ENCODE peak calls at places on chromosome 11, in four cellular contexts. One of them, this sample, is unnamed.

GRCh38 chr11:116865696-116866095 is 28.3 kb upstream of the APOA1 start:
- DNase-seq in HepG2: no peak
- DNase-seq in GM12878: no peak
- DNase-seq in K562: no peak
- DNase-seq in this sample: no peak

GRCh38 chr11:69009441-69010211 is 3.4 kb downstream of the MRGPRF start:
- DNase-seq in HepG2: no peak
- DNase-seq in GM12878: no peak
- DNase-seq in K562: no peak
- DNase-seq in this sample: no peak

GRCh38 chr11:32312865-32313403 is 122.4 kb downstream of the WT1 start:
- DNase-seq in HepG2: peak; percentile 45
- DNase-seq in GM12878: no peak
- DNase-seq in K562: peak; percentile 60
- DNase-seq in this sample: peak; percentile 69

GRCh38 chr11:68258363-68258765 is 13.4 kb downstream of the C11orf24 start:
- DNase-seq in HepG2: no peak
- DNase-seq in GM12878: no peak
- DNase-seq in K562: no peak
- DNase-seq in this sample: no peak

GRCh38 chr11:113528982-113529381 is 53.8 kb upstream of the DRD2 start:
- DNase-seq in HepG2: no peak
- DNase-seq in GM12878: no peak
- DNase-seq in K562: no peak
- DNase-seq in this sample: no peak

GRCh38 chr11:44611687-44612437 is 46.4 kb downstream of the CD82 start:
- DNase-seq in HepG2: no peak
- DNase-seq in GM12878: peak; percentile 86
- DNase-seq in K562: no peak
- DNase-seq in this sample: no peak

GRCh38 chr11:12981879-12982531 is 27.1 kb upstream of the RASSF10 start:
- DNase-seq in HepG2: peak; percentile 3
- DNase-seq in GM12878: no peak
- DNase-seq in K562: no peak
- DNase-seq in this sample: no peak

GRCh38 chr11:73269353-73270088 is 2.6 kb upstream of the P2RY6 start:
- DNase-seq in HepG2: no peak
- DNase-seq in GM12878: no peak
- DNase-seq in K562: no peak
- DNase-seq in this sample: no peak

GRCh38 chr11:79047356-79047755 is 393.5 kb downstream of the TENM4 start:
- DNase-seq in HepG2: no peak
- DNase-seq in GM12878: no peak
- DNase-seq in K562: no peak
- DNase-seq in this sample: no peak

GRCh38 chr11:798093-798713 is at the start of gene SLC25A22:
- DNase-seq in HepG2: peak; percentile 49
- DNase-seq in GM12878: no peak
- DNase-seq in K562: peak; percentile 92
- DNase-seq in this sample: peak; percentile 91

GRCh38 chr11:134785660-134786284 is 373.7 kb upstream of the B3GAT1 start:
- DNase-seq in HepG2: no peak
- DNase-seq in GM12878: no peak
- DNase-seq in K562: no peak
- DNase-seq in this sample: no peak

GRCh38 chr11:8959546-8960166 is 4.6 kb downstream of the TMEM9B start:
- DNase-seq in HepG2: peak; percentile 71
- DNase-seq in GM12878: peak; percentile 65
- DNase-seq in K562: peak; percentile 74
- DNase-seq in this sample: peak; percentile 63

GRCh38 chr11:68461284-68461861 is 821 bp downstream of the PPP6R3 start:
- DNase-seq in HepG2: no peak
- DNase-seq in GM12878: no peak
- DNase-seq in K562: peak; percentile 59
- DNase-seq in this sample: peak; percentile 27

GRCh38 chr11:28598531-28598930 is 490.3 kb downstream of the METTL15 start:
- DNase-seq in HepG2: no peak
- DNase-seq in GM12878: no peak
- DNase-seq in K562: no peak
- DNase-seq in this sample: no peak

GRCh38 chr11:27520226-27520625 is 13.7 kb upstream of the LIN7C start:
- DNase-seq in HepG2: no peak
- DNase-seq in GM12878: no peak
- DNase-seq in K562: no peak
- DNase-seq in this sample: no peak

GRCh38 chr11:5631969-5632635 is 7.3 kb downstream of the TRIM34 start:
- DNase-seq in HepG2: no peak
- DNase-seq in GM12878: peak; percentile 85
- DNase-seq in K562: no peak
- DNase-seq in this sample: no peak
- TF ChIP-seq FOXK2 in HepG2: no peak
- TF ChIP-seq FOXK2 in GM12878: no peak
- TF ChIP-seq FOXK2 in K562: no peak
- TF ChIP-seq FOXK2 in this sample: no peak

GRCh38 chr11:127789887-127790286 is 789.3 kb upstream of the KIRREL3 start:
- DNase-seq in HepG2: no peak
- DNase-seq in GM12878: no peak
- DNase-seq in K562: no peak
- DNase-seq in this sample: peak; percentile 13
- TF ChIP-seq FOXM1 in HepG2: no peak
- TF ChIP-seq FOXM1 in GM12878: no peak
- TF ChIP-seq FOXM1 in K562: no peak
- TF ChIP-seq FOXM1 in this sample: no peak

DNA sequence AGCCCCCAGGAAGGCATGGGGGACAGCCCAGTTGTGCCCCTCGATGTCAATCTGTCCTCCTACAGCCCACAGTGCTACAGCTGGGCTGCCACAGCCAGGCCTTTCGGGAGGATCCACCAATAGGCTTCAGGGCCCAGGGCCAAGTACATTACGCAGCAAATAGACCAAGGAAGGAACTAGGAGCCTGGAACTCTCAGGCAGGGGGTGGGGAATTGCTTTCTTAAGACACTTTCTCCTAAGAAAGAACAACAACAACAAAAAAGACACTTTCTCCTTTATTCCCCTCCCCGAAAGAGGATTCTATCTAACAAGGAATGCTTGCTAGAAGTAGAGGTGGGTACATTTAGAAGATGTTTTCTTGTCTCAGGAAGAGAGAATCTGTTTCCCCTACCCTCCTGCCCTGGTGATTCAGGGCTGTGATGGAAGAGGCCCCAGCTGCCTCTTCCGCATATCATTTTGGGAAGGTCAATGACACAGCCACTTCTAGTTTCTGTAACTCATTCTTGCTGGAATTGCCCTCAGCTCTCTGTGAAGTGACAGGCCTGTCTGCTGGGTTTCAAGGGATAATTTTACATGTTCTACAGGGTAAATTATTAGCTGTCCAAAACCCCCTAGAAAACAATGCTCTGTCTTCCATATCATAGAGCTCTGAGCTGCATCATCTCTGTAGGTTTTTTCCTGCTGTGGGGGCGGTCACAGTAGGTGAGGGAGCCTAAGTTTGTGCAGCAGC is 6.0 kb upstream of the MALAT1 start:
- DNase-seq in HepG2: no peak
- DNase-seq in GM12878: peak; percentile 68
- DNase-seq in K562: peak; percentile 68
- DNase-seq in this sample: no peak
- TF ChIP-seq FOXK2 in HepG2: no peak
- TF ChIP-seq FOXK2 in GM12878: no peak
- TF ChIP-seq FOXK2 in K562: peak; percentile 97
- TF ChIP-seq FOXK2 in this sample: no peak

DNA sequence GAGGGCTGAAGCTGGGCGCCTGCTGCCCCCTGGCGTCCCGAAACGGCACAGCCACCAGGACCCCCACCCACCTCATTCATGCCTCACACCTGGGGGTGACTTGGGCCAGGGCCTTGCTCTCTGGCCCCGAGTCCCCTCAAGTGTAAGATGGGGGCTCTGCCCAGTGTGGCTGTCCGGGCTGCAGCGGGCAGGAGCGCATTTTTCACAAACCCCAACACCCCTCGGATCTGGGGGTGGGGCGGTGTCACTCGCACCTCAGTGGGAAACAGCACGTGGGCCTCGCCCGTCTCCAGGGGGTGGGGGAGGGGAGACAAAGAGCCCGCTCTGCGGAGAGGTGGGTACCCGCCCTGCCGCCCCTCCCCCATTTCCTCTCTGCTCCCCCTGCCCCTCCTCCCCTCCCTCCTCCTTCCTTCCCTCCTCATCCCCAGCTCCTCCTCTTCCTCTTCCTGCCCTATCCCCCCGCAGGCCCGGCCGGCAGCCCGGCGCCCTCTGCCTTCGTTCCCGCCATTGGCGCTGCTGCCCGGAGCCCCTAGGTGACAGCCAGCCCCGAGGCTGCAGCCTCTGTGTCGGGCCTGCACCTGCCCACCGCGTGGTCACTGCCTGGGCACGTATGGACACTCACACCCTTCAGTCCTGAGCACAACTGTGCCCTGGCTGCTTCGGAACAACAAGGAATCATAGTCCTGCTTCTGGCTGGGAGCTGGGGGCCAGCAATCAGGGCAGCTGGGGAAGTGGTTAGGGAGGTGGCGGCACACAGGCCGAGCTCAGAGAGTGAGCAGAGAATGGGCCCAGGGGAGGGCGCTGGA is 6.8 kb upstream of the CDKN1C start:
- DNase-seq in HepG2: no peak
- DNase-seq in GM12878: no peak
- DNase-seq in K562: peak; percentile 87
- DNase-seq in this sample: peak; percentile 81
- TF ChIP-seq FOXM1 in HepG2: no peak
- TF ChIP-seq FOXM1 in GM12878: no peak
- TF ChIP-seq FOXM1 in K562: no peak
- TF ChIP-seq FOXM1 in this sample: no peak

GRCh38 chr11:62443390-62444201 is 24.8 kb downstream of the SCGB1A1 start:
- DNase-seq in HepG2: no peak
- DNase-seq in GM12878: no peak
- DNase-seq in K562: no peak
- DNase-seq in this sample: no peak
- TF ChIP-seq FOXK2 in HepG2: no peak
- TF ChIP-seq FOXK2 in GM12878: no peak
- TF ChIP-seq FOXK2 in K562: no peak
- TF ChIP-seq FOXK2 in this sample: no peak

GRCh38 chr11:10304495-10305261 is at the start of gene ADM:
- DNase-seq in HepG2: peak; percentile 90
- DNase-seq in GM12878: no peak
- DNase-seq in K562: peak; percentile 53
- DNase-seq in this sample: peak; percentile 84
- TF ChIP-seq FOXM1 in HepG2: no peak
- TF ChIP-seq FOXM1 in GM12878: no peak
- TF ChIP-seq FOXM1 in K562: no peak
- TF ChIP-seq FOXM1 in this sample: no peak

DNA sequence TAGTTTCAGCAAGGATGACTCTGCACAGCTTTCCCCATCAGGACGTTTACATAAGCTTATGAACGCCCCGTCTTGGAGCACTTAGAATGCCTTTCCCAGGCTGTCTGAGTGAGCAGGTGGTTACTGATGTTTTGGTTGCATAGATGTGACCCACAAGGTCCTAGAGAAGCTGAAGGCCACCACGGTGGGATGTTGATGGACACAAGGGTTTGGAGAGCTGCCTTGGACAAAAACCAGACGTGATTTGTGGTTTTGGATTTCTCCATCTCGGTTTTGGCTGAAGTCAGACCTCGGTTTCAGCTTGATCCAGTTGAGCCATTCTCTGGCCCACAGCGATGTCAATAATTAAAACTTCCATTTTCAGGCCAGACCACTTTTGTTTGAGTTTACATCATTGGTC is 151.9 kb downstream of the LDLRAD3 start:
- DNase-seq in HepG2: no peak
- DNase-seq in GM12878: no peak
- DNase-seq in K562: no peak
- DNase-seq in this sample: no peak
- TF ChIP-seq FOXK2 in HepG2: no peak
- TF ChIP-seq FOXK2 in GM12878: no peak
- TF ChIP-seq FOXK2 in K562: no peak
- TF ChIP-seq FOXK2 in this sample: no peak

DNA sequence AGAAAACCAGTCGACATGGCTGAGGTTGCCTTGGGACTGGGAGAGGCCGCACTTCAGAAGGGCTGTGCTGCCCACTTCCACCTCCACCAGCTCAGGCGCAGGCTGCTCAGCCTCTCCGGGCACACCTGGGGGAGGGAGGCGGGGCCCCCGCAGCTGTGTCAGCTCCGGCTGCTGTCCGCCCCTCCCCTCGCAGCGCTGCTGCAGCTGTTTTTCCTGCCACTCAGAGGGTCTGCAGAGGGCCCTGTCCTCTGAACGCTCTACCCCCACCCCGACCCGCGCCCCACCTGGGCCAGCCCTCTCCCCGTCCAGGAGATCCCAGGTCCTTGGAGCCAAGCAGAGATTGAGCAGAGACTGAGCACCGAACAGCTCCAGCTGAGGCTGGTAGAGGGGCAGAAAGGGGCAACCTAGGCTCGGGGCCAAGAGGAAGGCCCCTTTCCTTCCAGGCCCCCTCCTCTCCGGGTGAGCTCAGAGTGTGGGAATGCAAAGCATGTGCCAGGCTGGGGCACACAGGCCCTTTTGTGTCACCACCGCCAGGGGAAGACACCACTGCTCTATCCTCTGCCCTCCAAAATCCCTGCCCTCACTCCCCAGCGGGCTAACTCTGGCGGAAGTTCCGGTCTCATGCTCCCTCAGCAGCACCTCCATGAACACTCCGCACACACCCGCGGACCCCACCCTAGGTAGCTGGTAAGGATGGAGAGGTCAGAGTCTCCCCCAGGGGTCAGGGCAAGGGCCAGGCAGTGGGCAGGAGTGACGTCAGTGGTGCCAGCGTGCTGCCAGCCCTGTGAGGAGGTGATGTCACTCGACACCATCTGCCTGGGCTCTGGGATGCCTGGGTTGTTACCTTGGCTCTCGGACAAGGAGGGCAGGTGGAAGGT is 1.6 kb downstream of the MCAM start:
- DNase-seq in HepG2: no peak
- DNase-seq in GM12878: no peak
- DNase-seq in K562: no peak
- DNase-seq in this sample: no peak
- TF ChIP-seq FOXM1 in HepG2: no peak
- TF ChIP-seq FOXM1 in GM12878: no peak
- TF ChIP-seq FOXM1 in K562: no peak
- TF ChIP-seq FOXM1 in this sample: no peak

GRCh38 chr11:74650498-74650897 is 58.1 kb downstream of the POLD3 start:
- DNase-seq in HepG2: no peak
- DNase-seq in GM12878: no peak
- DNase-seq in K562: no peak
- DNase-seq in this sample: no peak
- TF ChIP-seq FOXK2 in HepG2: no peak
- TF ChIP-seq FOXK2 in GM12878: no peak
- TF ChIP-seq FOXK2 in K562: no peak
- TF ChIP-seq FOXK2 in this sample: no peak